ENCODE peak calls at places on chromosomes 1 and 21, in six cellular contexts. S is uterus; A is HCT116; U is psoas muscle; W is aorta; B is CD8-positive, alpha-beta memory T cell. P is an unnamed sample. For H3K36me3, the result is how much of the 10 kb centered on the place peaks cover.

GRCh38 chr1:23524716-23525401 is 6.2 kb downstream of the E2F2 start:
- DNase-seq in S (no peak), A (no peak), U (no peak), B (peak), W (no peak), P (no peak)

GRCh38 chr1:175192111-175192629 is 406 bp downstream of the KIAA0040 start:
- DNase-seq in A (no peak), W (peak), B (peak), U (peak), S (peak), P (peak)

GRCh38 chr1:231702804-231703203 is 76.2 kb downstream of the DISC1 start:
- DNase-seq in A (no peak), B (no peak), W (no peak), S (no peak), U (no peak), P (no peak)

GRCh38 chr21:41482980-41483379 is 25.0 kb downstream of the TMPRSS2 start:
- DNase-seq in B (no peak), U (no peak), S (no peak), W (no peak), A (no peak), P (no peak)

GRCh38 chr1:19619697-19620384 is 24.3 kb upstream of the NBL1 start:
- DNase-seq in A (no peak), B (no peak), U (no peak), S (no peak), W (no peak), P (no peak)

GRCh38 chr1:8412183-8412831 is 94.4 kb downstream of the SLC45A1 start:
- DNase-seq in A (no peak), S (peak), U (no peak), W (no peak), B (no peak), P (no peak)

GRCh38 chr1:235357485-235358378 is 9.5 kb upstream of the TBCE start:
- DNase-seq in S (no peak), B (no peak), A (no peak), W (no peak), U (no peak), P (no peak)

GRCh38 chr1:3001471-3002348 is 19.6 kb upstream of the ACTRT2 start:
- DNase-seq in B (no peak), A (no peak), U (no peak), W (no peak), S (no peak), P (no peak)

GRCh38 chr1:53868565-53868964 is 21.0 kb downstream of the YIPF1 start:
- DNase-seq in S (no peak), U (no peak), B (no peak), W (no peak), A (no peak), P (no peak)

GRCh38 chr1:41357451-41358151 is 3.6 kb upstream of the FOXO6 start:
- DNase-seq in U (no peak), W (peak), B (no peak), S (peak), A (no peak), P (peak)

GRCh38 chr1:58898739-58899580 is 115.1 kb upstream of the JUN start:
- DNase-seq in U (peak), B (no peak), S (peak), W (no peak), A (no peak), P (peak)

GRCh38 chr1:197268012-197268411 is at the start of gene CRB1:
- DNase-seq in U (no peak), A (no peak), B (no peak), W (no peak), S (no peak), P (no peak)
- H3K27ac ChIP-seq in U (no peak), A (no peak), B (no peak), W (no peak), S (no peak), P (no peak)

DNA sequence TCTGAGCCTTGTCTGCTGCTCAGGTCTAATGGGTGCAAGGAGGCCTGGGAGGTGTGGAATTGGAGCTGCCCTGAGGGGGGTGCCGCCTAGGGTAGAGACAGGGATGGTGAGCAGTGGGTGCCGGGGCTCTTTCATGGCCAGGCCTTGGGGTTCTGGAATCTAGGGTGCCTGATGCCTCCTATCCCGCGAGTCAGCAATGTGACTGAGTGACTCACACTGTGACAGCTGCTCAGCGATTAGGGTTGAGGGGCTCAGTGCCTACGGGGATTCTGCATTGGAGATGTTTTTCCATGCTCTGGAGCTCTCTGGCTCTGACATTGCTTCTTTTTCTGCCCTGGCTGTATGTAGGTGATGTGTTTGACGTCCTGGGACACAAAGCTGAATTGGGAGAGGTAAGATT is 16.8 kb downstream of the ATP8B2 start:
- DNase-seq in W (no peak), B (no peak), U (no peak), S (no peak), A (no peak), P (no peak)
- H3K36me3 ChIP-seq in W (under half), B (half or more), U (under half), S (under half), A (under half), P (half or more)

DNA sequence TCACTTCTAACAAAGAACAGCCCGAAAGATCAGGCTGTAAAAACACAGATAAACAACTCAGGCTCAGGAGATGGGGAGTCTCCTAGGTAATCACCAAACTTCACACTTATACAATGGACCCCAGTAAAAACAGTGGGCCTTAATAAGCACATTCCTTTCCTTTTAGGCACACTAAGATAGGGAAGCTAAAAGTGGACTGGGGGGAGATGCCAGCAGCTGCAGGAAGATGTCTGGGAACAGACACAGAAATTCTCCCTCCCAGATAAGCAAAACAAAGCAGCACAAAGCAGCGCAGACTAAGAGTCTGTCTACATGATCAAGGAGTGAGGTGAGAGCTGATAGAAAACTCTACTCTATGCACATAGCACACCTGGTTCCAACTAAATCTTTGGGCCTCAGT is 29.0 kb upstream of the CTBS start:
- DNase-seq in B (no peak), S (no peak), U (no peak), A (no peak), W (no peak), P (no peak)
- H3K4me3 ChIP-seq in B (no peak), S (peak), U (no peak), A (no peak), W (no peak), P (peak)

DNA sequence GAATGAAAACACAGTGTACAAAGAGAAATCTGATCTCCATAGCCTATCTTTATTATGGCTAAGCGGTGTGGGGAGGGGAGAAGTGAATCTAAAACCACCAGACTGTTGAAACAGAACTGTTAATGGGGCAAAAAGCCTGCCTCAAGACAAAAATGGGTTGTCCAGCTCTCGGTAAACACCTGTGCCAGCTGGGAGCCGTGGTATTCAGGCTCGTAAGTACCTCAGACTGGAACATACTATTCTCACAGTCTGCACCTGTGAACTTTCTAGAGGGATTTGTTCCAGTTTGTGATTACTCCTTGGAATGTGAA is 42.7 kb upstream of the ATP1A1 start:
- DNase-seq in B (no peak), A (no peak), W (no peak), U (no peak), S (no peak), P (no peak)
- H3K27ac ChIP-seq in B (no peak), A (no peak), W (no peak), U (no peak), S (no peak), P (no peak)

GRCh38 chr21:44956356-44957046 is 16.7 kb downstream of the SLX9 start:
- DNase-seq in B (no peak), U (peak), W (peak), A (no peak), S (no peak), P (peak)
- H3K36me3 ChIP-seq in B (under half), U (under half), W (under half), A (under half), S (under half), P (under half)

GRCh38 chr1:162641128-162641527 is 8.9 kb downstream of the DDR2 start:
- DNase-seq in U (no peak), B (no peak), W (no peak), A (no peak), S (no peak), P (no peak)
- H3K4me3 ChIP-seq in U (no peak), B (no peak), W (no peak), A (no peak), S (no peak), P (no peak)

GRCh38 chr1:24540906-24541710 is 14.8 kb upstream of the NCMAP start:
- DNase-seq in S (no peak), B (no peak), U (no peak), A (no peak), W (no peak), P (no peak)

GRCh38 chr1:24536391-24536840 is 19.5 kb upstream of the NCMAP start:
- DNase-seq in U (no peak), S (no peak), B (peak), A (peak), W (no peak), P (no peak)

GRCh38 chr1:24544239-24544638 is 11.6 kb upstream of the NCMAP start:
- DNase-seq in B (no peak), W (no peak), U (no peak), S (no peak), A (no peak), P (no peak)

GRCh38 chr1:24541711-24542346 is 14.1 kb upstream of the NCMAP start:
- DNase-seq in A (no peak), U (no peak), W (no peak), S (no peak), B (no peak), P (no peak)

DNA sequence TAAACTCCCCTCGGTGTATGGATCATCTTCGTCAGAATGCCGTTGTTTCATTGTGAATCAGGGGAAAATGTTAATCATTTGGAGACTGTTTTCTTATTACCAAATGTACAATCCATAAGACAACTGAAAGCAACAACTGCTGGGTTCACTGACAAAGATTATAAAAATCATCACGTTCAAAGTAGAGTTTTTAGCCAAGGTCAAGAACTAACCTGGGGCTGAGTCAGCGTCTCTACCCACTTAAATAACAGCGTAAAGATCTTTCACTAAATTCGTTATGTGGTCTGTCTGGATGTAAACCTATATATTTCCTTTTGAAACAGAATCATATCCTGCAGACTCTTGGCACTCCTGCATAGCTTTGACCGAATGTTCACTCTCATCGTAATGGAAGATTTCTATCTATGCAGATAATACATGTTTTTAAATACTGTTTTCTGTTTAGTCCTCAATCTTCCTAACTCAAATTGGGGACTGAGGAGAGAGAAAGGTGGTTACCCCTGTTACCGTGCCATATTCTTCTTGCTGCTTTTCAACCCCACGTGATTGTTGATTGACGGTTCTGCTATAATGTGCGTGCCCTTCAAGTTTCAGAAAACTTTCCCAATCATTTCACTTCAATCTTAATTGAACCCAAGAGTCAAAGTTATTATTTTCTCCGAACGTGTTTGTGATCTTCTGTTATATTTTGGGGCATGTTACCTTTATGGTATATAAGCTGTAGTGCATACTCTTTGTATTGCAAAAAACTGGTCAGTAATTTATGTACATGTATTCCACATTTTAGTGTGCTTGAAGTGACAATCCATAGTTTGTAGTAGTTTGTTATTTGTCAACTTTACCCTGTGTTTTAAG is 15.6 kb upstream of the NCMAP start:
- DNase-seq in B (no peak), W (no peak), S (no peak), U (no peak), A (no peak), P (no peak)
- H3K27ac ChIP-seq in B (no peak), W (no peak), S (no peak), U (no peak), A (no peak), P (no peak)

GRCh38 chr1:67088440-67088839 is 34.5 kb upstream of the SLC35D1 start:
- DNase-seq in B (no peak), S (no peak), U (no peak), A (no peak), W (no peak), P (no peak)

GRCh38 chr1:67085326-67085725 is 31.4 kb upstream of the SLC35D1 start:
- DNase-seq in U (no peak), B (no peak), A (no peak), W (no peak), S (no peak), P (no peak)

GRCh38 chr1:67089685-67090208 is 35.8 kb upstream of the SLC35D1 start:
- DNase-seq in W (no peak), A (no peak), S (no peak), B (no peak), U (no peak), P (no peak)

GRCh38 chr1:67084765-67085318 is 30.9 kb upstream of the SLC35D1 start:
- DNase-seq in S (no peak), A (no peak), B (no peak), W (no peak), U (no peak), P (no peak)
- H3K36me3 ChIP-seq in S (under half), A (under half), B (under half), W (under half), U (under half), P (under half)

GRCh38 chr1:109392788-109393580 is 4.7 kb downstream of the SORT1 start:
- DNase-seq in B (no peak), W (no peak), U (peak), A (no peak), S (peak), P (peak)
- H3K4me3 ChIP-seq in B (no peak), W (peak), U (peak), A (no peak), S (peak), P (peak)